ENCODE peak calls at places on chromosomes 11 and 22, in seven cellular contexts. One of them, this sample, is unnamed.
A peak's percentile ranks its signal among the peaks of the same experiment; 100 is the strongest.

GRCh38 chr22:50318356-50318697 is 8.5 kb downstream of the DENND6B start:
- DNase-seq in AG04449: no peak
- DNase-seq in RPMI8226: no peak
- DNase-seq in GM12878: no peak
- DNase-seq in trophoblast cell: no peak
- DNase-seq in GF-D8: no peak
- DNase-seq in stimulated activated naive CD8-positive, alpha-beta T cell treated with anti-CD3 and anti-CD28 coated beads, Interleukin-15, amount 100 ng/mL, for 72 hours: no peak
- DNase-seq in this sample: no peak

GRCh38 chr11:118012083-118012669 is 26.0 kb downstream of the IL10RA start:
- DNase-seq in AG04449: no peak
- DNase-seq in RPMI8226: peak; percentile 90
- DNase-seq in GM12878: no peak
- DNase-seq in trophoblast cell: peak; percentile 59
- DNase-seq in GF-D8: peak; percentile 89
- DNase-seq in stimulated activated naive CD8-positive, alpha-beta T cell treated with anti-CD3 and anti-CD28 coated beads, Interleukin-15, amount 100 ng/mL, for 72 hours: no peak
- DNase-seq in this sample: no peak

GRCh38 chr22:44002324-44002723 is 21.8 kb upstream of the PARVB start:
- DNase-seq in AG04449: no peak
- DNase-seq in RPMI8226: no peak
- DNase-seq in GM12878: no peak
- DNase-seq in trophoblast cell: no peak
- DNase-seq in GF-D8: no peak
- DNase-seq in stimulated activated naive CD8-positive, alpha-beta T cell treated with anti-CD3 and anti-CD28 coated beads, Interleukin-15, amount 100 ng/mL, for 72 hours: no peak
- DNase-seq in this sample: no peak

GRCh38 chr11:125773516-125773915 is 5.1 kb downstream of the PATE2 start:
- DNase-seq in AG04449: no peak
- DNase-seq in RPMI8226: no peak
- DNase-seq in GM12878: no peak
- DNase-seq in trophoblast cell: no peak
- DNase-seq in GF-D8: no peak
- DNase-seq in stimulated activated naive CD8-positive, alpha-beta T cell treated with anti-CD3 and anti-CD28 coated beads, Interleukin-15, amount 100 ng/mL, for 72 hours: no peak
- DNase-seq in this sample: no peak

GRCh38 chr22:46092646-46093410 is 57.5 kb upstream of the PPARA start:
- DNase-seq in AG04449: no peak
- DNase-seq in RPMI8226: no peak
- DNase-seq in GM12878: no peak
- DNase-seq in trophoblast cell: peak; percentile 10
- DNase-seq in GF-D8: no peak
- DNase-seq in stimulated activated naive CD8-positive, alpha-beta T cell treated with anti-CD3 and anti-CD28 coated beads, Interleukin-15, amount 100 ng/mL, for 72 hours: no peak
- DNase-seq in this sample: no peak

GRCh38 chr11:12585861-12586260 is 88.4 kb upstream of the TEAD1 start:
- DNase-seq in AG04449: no peak
- DNase-seq in RPMI8226: no peak
- DNase-seq in GM12878: no peak
- DNase-seq in trophoblast cell: no peak
- DNase-seq in GF-D8: no peak
- DNase-seq in stimulated activated naive CD8-positive, alpha-beta T cell treated with anti-CD3 and anti-CD28 coated beads, Interleukin-15, amount 100 ng/mL, for 72 hours: no peak
- DNase-seq in this sample: no peak

GRCh38 chr22:49638788-49639187 is 188.9 kb downstream of the BRD1 start:
- DNase-seq in AG04449: no peak
- DNase-seq in RPMI8226: no peak
- DNase-seq in GM12878: no peak
- DNase-seq in trophoblast cell: no peak
- DNase-seq in GF-D8: no peak
- DNase-seq in stimulated activated naive CD8-positive, alpha-beta T cell treated with anti-CD3 and anti-CD28 coated beads, Interleukin-15, amount 100 ng/mL, for 72 hours: no peak
- DNase-seq in this sample: no peak

GRCh38 chr11:58788355-58789023 is 56.0 kb downstream of the GLYATL2 start:
- DNase-seq in AG04449: no peak
- DNase-seq in RPMI8226: peak; percentile 68
- DNase-seq in GM12878: peak; percentile 7
- DNase-seq in trophoblast cell: peak; percentile 88
- DNase-seq in GF-D8: no peak
- DNase-seq in stimulated activated naive CD8-positive, alpha-beta T cell treated with anti-CD3 and anti-CD28 coated beads, Interleukin-15, amount 100 ng/mL, for 72 hours: peak; percentile 51
- DNase-seq in this sample: no peak

GRCh38 chr11:130623909-130624668 is 175.6 kb downstream of the ADAMTS15 start:
- DNase-seq in AG04449: no peak
- DNase-seq in RPMI8226: no peak
- DNase-seq in GM12878: no peak
- DNase-seq in trophoblast cell: no peak
- DNase-seq in GF-D8: no peak
- DNase-seq in stimulated activated naive CD8-positive, alpha-beta T cell treated with anti-CD3 and anti-CD28 coated beads, Interleukin-15, amount 100 ng/mL, for 72 hours: no peak
- DNase-seq in this sample: no peak

GRCh38 chr11:104164028-104164520 is at the start of gene PDGFD:
- DNase-seq in AG04449: no peak
- DNase-seq in RPMI8226: peak; percentile 57
- DNase-seq in GM12878: no peak
- DNase-seq in trophoblast cell: peak; percentile 32
- DNase-seq in GF-D8: no peak
- DNase-seq in stimulated activated naive CD8-positive, alpha-beta T cell treated with anti-CD3 and anti-CD28 coated beads, Interleukin-15, amount 100 ng/mL, for 72 hours: peak; percentile 23
- DNase-seq in this sample: peak; percentile 67

GRCh38 chr11:113505046-113505445 is 29.8 kb upstream of the DRD2 start:
- DNase-seq in AG04449: no peak
- DNase-seq in RPMI8226: no peak
- DNase-seq in GM12878: no peak
- DNase-seq in trophoblast cell: peak; percentile 12
- DNase-seq in GF-D8: no peak
- DNase-seq in stimulated activated naive CD8-positive, alpha-beta T cell treated with anti-CD3 and anti-CD28 coated beads, Interleukin-15, amount 100 ng/mL, for 72 hours: no peak
- DNase-seq in this sample: no peak

GRCh38 chr22:49483946-49484345 is 343.7 kb downstream of the BRD1 start:
- DNase-seq in AG04449: no peak
- DNase-seq in RPMI8226: no peak
- DNase-seq in GM12878: no peak
- DNase-seq in trophoblast cell: no peak
- DNase-seq in GF-D8: no peak
- DNase-seq in stimulated activated naive CD8-positive, alpha-beta T cell treated with anti-CD3 and anti-CD28 coated beads, Interleukin-15, amount 100 ng/mL, for 72 hours: no peak
- DNase-seq in this sample: no peak

GRCh38 chr11:119854521-119854920 is 125.5 kb upstream of the NECTIN1 start:
- DNase-seq in AG04449: no peak
- DNase-seq in RPMI8226: peak; percentile 5
- DNase-seq in GM12878: no peak
- DNase-seq in trophoblast cell: peak; percentile 4
- DNase-seq in GF-D8: no peak
- DNase-seq in stimulated activated naive CD8-positive, alpha-beta T cell treated with anti-CD3 and anti-CD28 coated beads, Interleukin-15, amount 100 ng/mL, for 72 hours: no peak
- DNase-seq in this sample: no peak

GRCh38 chr22:24541681-24542515 is 13.0 kb downstream of the GUCD1 start:
- DNase-seq in AG04449: no peak
- DNase-seq in RPMI8226: no peak
- DNase-seq in GM12878: no peak
- DNase-seq in trophoblast cell: no peak
- DNase-seq in GF-D8: peak; percentile 82
- DNase-seq in stimulated activated naive CD8-positive, alpha-beta T cell treated with anti-CD3 and anti-CD28 coated beads, Interleukin-15, amount 100 ng/mL, for 72 hours: no peak
- DNase-seq in this sample: no peak

GRCh38 chr11:132242662-132243061 is 872.2 kb downstream of the NTM start:
- DNase-seq in AG04449: no peak
- DNase-seq in RPMI8226: no peak
- DNase-seq in GM12878: no peak
- DNase-seq in trophoblast cell: no peak
- DNase-seq in GF-D8: no peak
- DNase-seq in stimulated activated naive CD8-positive, alpha-beta T cell treated with anti-CD3 and anti-CD28 coated beads, Interleukin-15, amount 100 ng/mL, for 72 hours: no peak
- DNase-seq in this sample: no peak

GRCh38 chr11:8090756-8091155 is 9.7 kb downstream of the TUB start:
- DNase-seq in AG04449: no peak
- DNase-seq in RPMI8226: peak; percentile 35
- DNase-seq in GM12878: no peak
- DNase-seq in trophoblast cell: peak; percentile 39
- DNase-seq in GF-D8: no peak
- DNase-seq in stimulated activated naive CD8-positive, alpha-beta T cell treated with anti-CD3 and anti-CD28 coated beads, Interleukin-15, amount 100 ng/mL, for 72 hours: no peak
- DNase-seq in this sample: no peak

GRCh38 chr11:76230392-76230791 is 24.1 kb upstream of the WNT11 start:
- DNase-seq in AG04449: no peak
- DNase-seq in RPMI8226: no peak
- DNase-seq in GM12878: no peak
- DNase-seq in trophoblast cell: no peak
- DNase-seq in GF-D8: no peak
- DNase-seq in stimulated activated naive CD8-positive, alpha-beta T cell treated with anti-CD3 and anti-CD28 coated beads, Interleukin-15, amount 100 ng/mL, for 72 hours: no peak
- DNase-seq in this sample: no peak

GRCh38 chr11:65489706-65490310 is 9.0 kb upstream of the MALAT1 start:
- DNase-seq in AG04449: no peak
- DNase-seq in RPMI8226: no peak
- DNase-seq in GM12878: no peak
- DNase-seq in trophoblast cell: peak; percentile 91
- DNase-seq in GF-D8: no peak
- DNase-seq in stimulated activated naive CD8-positive, alpha-beta T cell treated with anti-CD3 and anti-CD28 coated beads, Interleukin-15, amount 100 ng/mL, for 72 hours: no peak
- DNase-seq in this sample: peak; percentile 73

This sample was measured in chondrocyte.